ENCODE peak calls at places on chromosomes 5 and 9, in seven cellular contexts. O is IMR-90; F is uterus; P is CD8-positive, alpha-beta T cell; K is adrenal gland; Q is body of pancreas; T is sigmoid colon. B is an unnamed sample.

GRCh38 chr9:108813951-108814601 is 41.7 kb downstream of the ACTL7B start:
- DNase-seq in O (no peak), P (no peak), F (no peak), Q (peak), T (no peak), K (peak), B (peak)

GRCh38 chr9:5951686-5952211 is 61.1 kb downstream of the MLANA start:
- DNase-seq in K (no peak), F (no peak), P (no peak), O (peak), Q (no peak), T (no peak), B (peak)

GRCh38 chr9:91151014-91151740 is 210.5 kb downstream of the AUH start:
- DNase-seq in F (no peak), Q (peak), O (peak), K (no peak), T (no peak), P (peak), B (peak)

GRCh38 chr5:124580925-124581821 is 165.3 kb downstream of the ZNF608 start:
- DNase-seq in O (no peak), Q (peak), T (no peak), P (no peak), F (no peak), K (no peak), B (no peak)

GRCh38 chr5:103904651-103905050 is 342.1 kb upstream of the NUDT12 start:
- DNase-seq in Q (no peak), K (no peak), F (no peak), T (no peak), P (no peak), O (no peak), B (no peak)

GRCh38 chr5:10635861-10636350 is 72.0 kb downstream of the ANKRD33B start:
- DNase-seq in O (no peak), F (no peak), Q (no peak), K (no peak), T (no peak), P (no peak), B (no peak)

GRCh38 chr9:123357748-123358059 is 1.7 kb downstream of the CRB2 start:
- DNase-seq in O (no peak), Q (no peak), K (no peak), P (no peak), F (no peak), T (no peak), B (no peak)

GRCh38 chr9:36543916-36544315 is 28.8 kb upstream of the MELK start:
- DNase-seq in Q (peak), K (no peak), O (no peak), P (no peak), F (peak), T (peak), B (peak)

GRCh38 chr5:72487151-72487550 is 20.1 kb downstream of the ZNF366 start:
- DNase-seq in T (no peak), Q (no peak), O (no peak), K (no peak), F (no peak), P (no peak), B (no peak)

GRCh38 chr5:17127743-17128231 is 89.6 kb upstream of the BASP1 start:
- DNase-seq in T (no peak), Q (no peak), O (peak), F (no peak), K (no peak), P (no peak), B (peak)

GRCh38 chr5:175216991-175217390 is 227.0 kb downstream of the DRD1 start:
- DNase-seq in F (peak), Q (no peak), K (no peak), T (no peak), P (no peak), O (peak), B (no peak)

GRCh38 chr5:76422175-76422574 is 19.1 kb downstream of the IQGAP2 start:
- DNase-seq in K (no peak), T (no peak), F (no peak), P (no peak), O (no peak), Q (no peak), B (no peak)

GRCh38 chr5:2205596-2205995 is 322.9 kb upstream of the IRX4 start:
- DNase-seq in K (no peak), T (no peak), P (no peak), Q (no peak), O (no peak), F (no peak), B (no peak)

GRCh38 chr5:125367702-125368101 is 621.3 kb upstream of the ZNF608 start:
- DNase-seq in Q (no peak), F (no peak), P (no peak), T (no peak), O (no peak), K (no peak), B (peak)

GRCh38 chr5:118592678-118593328 is 395.5 kb downstream of the DTWD2 start:
- DNase-seq in F (no peak), Q (no peak), O (no peak), K (no peak), P (no peak), T (no peak), B (no peak)

GRCh38 chr5:6522337-6522736 is 73.7 kb downstream of the UBE2QL1 start:
- DNase-seq in P (no peak), T (no peak), F (no peak), O (no peak), K (no peak), Q (no peak), B (no peak)

GRCh38 chr5:111972548-111972947 is 215.6 kb upstream of the NREP start:
- DNase-seq in Q (no peak), K (no peak), O (no peak), T (no peak), P (no peak), F (no peak), B (no peak)

GRCh38 chr5:37665889-37666288 is 174.0 kb downstream of the GDNF start:
- DNase-seq in Q (peak), F (no peak), P (no peak), K (peak), T (peak), O (no peak), B (peak)

GRCh38 chr5:54148062-54148461 is 162.3 kb downstream of the ARL15 start:
- DNase-seq in F (no peak), P (no peak), Q (no peak), K (no peak), T (no peak), O (peak), B (peak)

GRCh38 chr9:121350993-121351561 is 19.0 kb downstream of the STOM start:
- DNase-seq in K (peak), T (peak), P (no peak), Q (peak), O (peak), F (peak), B (peak)

GRCh38 chr5:173789031-173789920 is 98.9 kb upstream of the CPEB4 start:
- DNase-seq in O (peak), Q (no peak), F (no peak), K (peak), T (peak), P (no peak), B (peak)

GRCh38 chr5:113005454-113005853 is 28.9 kb downstream of the DCP2 start:
- DNase-seq in Q (no peak), P (no peak), F (no peak), O (peak), T (no peak), K (no peak), B (peak)

GRCh38 chr5:54792611-54793404 is 192.6 kb downstream of the ESM1 start:
- DNase-seq in P (no peak), K (no peak), Q (no peak), O (peak), F (no peak), T (no peak), B (peak)

GRCh38 chr9:32596936-32597335 is 24.0 kb upstream of the NDUFB6 start:
- DNase-seq in K (no peak), F (no peak), P (no peak), T (no peak), Q (no peak), O (no peak), B (no peak)

GRCh38 chr5:142106061-142106460 is 2.5 kb upstream of the NDFIP1 start:
- DNase-seq in O (no peak), F (peak), Q (peak), P (no peak), K (no peak), T (peak), B (peak)

GRCh38 chr9:116904165-116904564 is 217.1 kb downstream of the TRIM32 start:
- DNase-seq in T (no peak), K (no peak), O (no peak), P (no peak), F (no peak), Q (no peak), B (no peak)

GRCh38 chr5:172952034-172952511 is 7.2 kb upstream of the RPL26L1 start:
- DNase-seq in Q (no peak), T (no peak), K (no peak), P (no peak), F (no peak), O (peak), B (no peak)

GRCh38 chr5:100898504-100899346 is 4.4 kb downstream of the ST8SIA4 start:
- DNase-seq in Q (no peak), T (no peak), O (no peak), K (no peak), P (no peak), F (no peak), B (no peak)

GRCh38 chr5:116510525-116510924 is 64.1 kb downstream of the SEMA6A start:
- DNase-seq in T (no peak), Q (no peak), O (no peak), P (no peak), F (no peak), K (no peak), B (no peak)

GRCh38 chr5:87411586-87412416 is 929 bp downstream of the CCNH start:
- DNase-seq in T (peak), F (no peak), O (peak), P (peak), Q (peak), K (peak), B (peak)

GRCh38 chr9:77807846-77808749 is 160.0 kb upstream of the GNA14 start:
- DNase-seq in K (no peak), T (no peak), P (no peak), F (no peak), O (no peak), Q (no peak), B (no peak)

GRCh38 chr9:105187781-105188180 is 56.7 kb upstream of the SLC44A1 start:
- DNase-seq in Q (no peak), K (no peak), P (no peak), T (no peak), F (no peak), O (peak), B (peak)

GRCh38 chr9:119836036-119836435 is 466.8 kb upstream of the BRINP1 start:
- DNase-seq in T (no peak), O (no peak), P (no peak), Q (no peak), K (no peak), F (no peak), B (no peak)

GRCh38 chr5:61417345-61417744 is 85.3 kb downstream of the ZSWIM6 start:
- DNase-seq in F (no peak), K (no peak), T (no peak), P (no peak), O (no peak), Q (no peak), B (no peak)

GRCh38 chr5:138938526-138938925 is 63.4 kb upstream of the LRRTM2 start:
- DNase-seq in F (no peak), T (no peak), K (no peak), P (no peak), O (no peak), Q (no peak), B (no peak)

GRCh38 chr5:170638454-170639220 is 134.8 kb downstream of the KCNIP1 start:
- DNase-seq in O (peak), Q (peak), K (peak), T (peak), F (peak), P (peak), B (peak)

DNA sequence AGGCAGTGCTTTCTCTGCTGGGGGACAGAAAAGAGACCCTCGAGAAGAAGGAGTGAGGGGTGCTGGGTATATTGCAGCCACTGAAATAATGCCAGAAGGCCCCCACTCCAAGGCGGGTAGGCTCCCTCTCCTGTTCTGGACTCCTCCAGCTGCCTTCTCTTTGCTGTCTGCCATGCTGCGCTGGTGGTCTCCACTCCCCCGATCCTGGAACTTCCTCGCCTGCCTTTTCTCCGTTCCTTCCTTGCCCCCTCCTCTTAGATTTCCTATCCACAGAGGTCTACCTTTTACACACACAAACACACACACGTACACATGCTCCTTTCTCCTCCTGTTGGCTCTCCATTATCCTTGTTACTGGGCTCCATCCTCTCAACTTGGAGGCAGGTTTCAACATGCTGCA is 938 bp downstream of the GRIA1 start:
- DNase-seq in Q (no peak), K (no peak), T (no peak), O (no peak), P (no peak), F (no peak), B (no peak)
- H3K4me3 ChIP-seq in Q (no peak), K (no peak), T (no peak), O (no peak), P (no peak), F (no peak), B (no peak)

DNA sequence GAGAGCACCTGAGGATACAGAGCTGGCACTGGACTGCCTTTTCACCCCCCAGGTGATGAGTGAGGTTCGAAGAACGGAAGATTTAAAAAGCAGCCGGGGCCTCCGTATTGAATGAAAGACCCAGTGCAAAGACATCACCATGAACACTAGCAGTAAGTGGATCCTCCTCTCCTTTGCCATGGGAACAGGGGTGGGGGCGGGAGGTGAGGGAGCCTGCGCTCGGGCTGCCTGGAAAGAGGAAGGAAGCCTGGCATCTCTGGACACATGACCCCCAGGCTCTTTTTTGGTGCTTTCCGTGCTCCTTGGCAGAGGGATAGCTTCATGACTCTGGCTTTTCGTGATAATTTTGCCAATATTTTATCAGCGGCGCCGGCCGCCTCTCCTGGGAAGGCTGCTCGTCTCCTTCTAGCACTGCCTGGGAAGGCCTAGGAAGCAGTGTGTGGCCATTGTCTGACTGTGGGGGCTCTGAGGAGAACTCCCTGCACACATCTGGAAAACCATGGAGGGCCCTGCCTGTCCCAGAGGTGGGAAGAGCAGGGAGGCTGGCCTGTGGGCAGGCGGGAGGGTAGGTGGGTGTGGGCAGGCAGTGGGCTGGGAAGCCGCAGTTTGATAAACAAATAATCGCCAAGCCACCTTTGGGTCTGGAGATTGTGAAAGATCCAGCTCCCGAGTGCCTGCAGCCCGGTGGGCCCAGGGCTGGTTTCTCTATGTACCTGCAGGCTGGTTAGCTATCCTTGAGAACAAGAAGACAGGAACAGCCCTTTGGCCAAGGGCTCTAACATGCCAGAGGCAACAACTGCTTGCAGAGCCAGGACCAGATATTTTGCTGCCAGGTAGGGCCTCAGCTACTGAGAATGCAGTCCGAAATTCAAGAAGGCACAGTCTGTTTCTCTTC is 911 bp downstream of the ABLIM3 start:
- DNase-seq in K (peak), O (peak), P (no peak), F (peak), T (no peak), Q (peak), B (peak)
- TF ChIP-seq CTCF in K (no peak), O (no peak), P (no peak), F (no peak), T (no peak), Q (no peak), B (no peak)

DNA sequence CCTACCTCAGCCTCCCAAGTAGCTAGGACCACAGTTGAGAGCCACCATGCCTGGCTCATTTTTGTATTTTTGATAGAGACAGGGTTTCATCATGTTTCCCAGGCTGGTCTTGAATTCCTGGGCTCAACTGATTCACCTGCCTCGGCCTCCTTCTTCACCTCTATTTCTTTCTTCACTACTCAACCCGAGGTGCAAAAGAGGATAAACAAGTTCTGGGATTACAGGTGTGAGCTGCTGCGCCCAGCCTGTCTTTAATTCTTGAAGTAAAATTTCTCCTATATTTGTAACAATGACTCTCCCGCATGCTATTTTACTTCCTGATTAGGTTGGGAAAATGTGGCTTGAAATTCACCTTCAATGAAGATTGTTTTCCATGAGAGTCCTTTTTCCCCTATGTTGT is 46.4 kb downstream of the CAST start:
- DNase-seq in F (no peak), O (no peak), P (no peak), T (no peak), K (no peak), Q (no peak), B (no peak)
- H3K4me3 ChIP-seq in F (no peak), O (no peak), P (no peak), T (no peak), K (no peak), Q (no peak), B (no peak)

DNA sequence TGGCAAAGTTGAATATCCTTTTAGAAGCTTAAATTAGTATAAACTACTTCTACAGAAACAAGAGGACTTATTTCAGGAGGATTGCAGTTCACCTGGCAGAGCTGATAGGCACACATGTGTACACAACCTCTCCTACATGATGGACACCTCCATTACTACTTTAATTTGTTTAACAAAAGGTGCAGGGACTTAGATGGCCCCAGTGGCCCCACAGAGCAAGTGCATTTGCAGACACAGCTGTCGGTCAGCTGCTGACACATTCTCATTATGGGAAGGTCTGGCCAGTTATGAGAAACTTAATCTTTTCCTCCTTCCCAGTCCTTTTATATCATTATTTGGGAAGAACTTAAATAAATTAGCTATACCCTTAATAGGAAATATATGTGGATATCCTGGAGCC is 28.3 kb downstream of the TDRD7 start:
- DNase-seq in P (no peak), Q (no peak), F (no peak), O (no peak), T (no peak), K (no peak), B (no peak)
- TF ChIP-seq CTCF in P (no peak), Q (no peak), F (no peak), O (no peak), T (no peak), K (no peak), B (no peak)

GRCh38 chr5:159987031-159987674 is 21.8 kb upstream of the TTC1 start:
- DNase-seq in F (peak), O (peak), T (peak), P (peak), Q (peak), K (peak), B (peak)
- H3K4me3 ChIP-seq in F (peak), O (peak), T (peak), P (peak), Q (peak), K (no peak), B (peak)

DNA sequence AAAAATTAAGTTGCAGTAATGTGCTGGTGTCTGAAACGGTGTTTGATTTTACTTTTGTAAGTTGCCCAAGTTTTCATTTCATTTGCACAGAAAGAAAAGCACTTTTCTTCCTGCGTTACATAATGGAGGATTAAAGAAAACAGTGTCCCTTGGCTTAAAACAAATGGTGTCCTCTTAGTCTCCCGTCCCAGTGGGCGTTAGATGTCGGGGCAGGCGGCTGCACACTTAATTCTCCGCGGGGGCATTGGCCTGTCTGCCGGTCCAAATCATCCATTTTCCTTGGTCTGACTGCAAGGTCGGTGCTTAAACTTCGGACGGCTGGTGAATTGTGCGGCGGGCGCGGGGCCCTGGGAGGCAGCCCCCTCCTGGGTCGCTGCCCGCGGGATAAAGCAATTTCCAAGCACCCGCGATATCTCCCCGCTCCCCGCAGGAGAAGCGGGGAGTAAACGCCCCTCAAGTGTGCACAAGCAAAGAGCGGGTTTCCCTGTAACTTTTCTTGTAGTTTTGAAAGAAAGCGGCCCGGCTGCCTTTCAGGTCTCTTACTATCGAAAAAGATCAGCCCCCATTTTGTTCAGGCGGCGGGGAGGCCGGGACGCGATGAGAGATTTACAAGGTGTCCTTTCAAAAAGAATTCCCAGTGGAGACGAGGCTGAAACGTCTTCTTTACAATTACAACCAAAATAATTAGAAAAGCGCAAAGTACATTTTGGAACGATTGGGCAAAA is 1.5 kb downstream of the IRX1 start:
- DNase-seq in K (no peak), Q (no peak), F (no peak), P (no peak), T (no peak), O (no peak), B (no peak)
- TF ChIP-seq CTCF in K (no peak), Q (no peak), F (no peak), P (no peak), T (no peak), O (no peak), B (no peak)